ENCODE peak calls at places on chromosomes 2 and 18, in six cellular contexts. V is endothelial cell of umbilical vein, C is colonic mucosa, J is gastrocnemius medialis, Q is tibial artery, E is psoas muscle. R is an unnamed sample.

GRCh38 chr2:32680937-32681336 is 53.1 kb downstream of the TTC27 start:
- DNase-seq in C (no peak), Q (no peak), J (no peak), E (no peak), V (peak; percentile 14), R (no peak)

GRCh38 chr18:9771261-9771976 is 63.3 kb downstream of the RAB31 start:
- DNase-seq in Q (peak; percentile 90), E (peak; percentile 92), V (peak; percentile 81), C (peak; percentile 87), J (peak; percentile 73), R (peak; percentile 68)

GRCh38 chr2:58130238-58130637 is 83.6 kb downstream of the VRK2 start:
- DNase-seq in V (no peak), C (no peak), J (no peak), Q (no peak), E (no peak), R (no peak)

GRCh38 chr2:44335806-44336538 is 25.3 kb downstream of the PREPL start:
- DNase-seq in C (no peak), E (no peak), J (no peak), Q (no peak), V (no peak), R (no peak)

GRCh38 chr18:75211721-75212625 is 1.4 kb downstream of the TSHZ1 start:
- DNase-seq in V (peak; percentile 56), Q (no peak), C (peak; percentile 64), E (peak; percentile 73), J (peak; percentile 29), R (peak; percentile 60)

GRCh38 chr2:172100080-172101007 is 2.4 kb downstream of the DLX2 start:
- DNase-seq in E (no peak), Q (no peak), V (no peak), C (no peak), J (no peak), R (no peak)

GRCh38 chr2:62814132-62814531 is 108.6 kb downstream of the EHBP1 start:
- DNase-seq in E (no peak), Q (no peak), C (no peak), J (no peak), V (no peak), R (no peak)

GRCh38 chr2:37326866-37327634 is 2.4 kb upstream of the PRKD3 start:
- DNase-seq in E (no peak), C (no peak), J (no peak), V (no peak), Q (no peak), R (no peak)

GRCh38 chr2:54724560-54725342 is 1.3 kb downstream of the EML6 start:
- DNase-seq in E (peak; percentile 51), V (no peak), J (no peak), Q (peak; percentile 68), C (peak; percentile 40), R (peak; percentile 13)

DNA sequence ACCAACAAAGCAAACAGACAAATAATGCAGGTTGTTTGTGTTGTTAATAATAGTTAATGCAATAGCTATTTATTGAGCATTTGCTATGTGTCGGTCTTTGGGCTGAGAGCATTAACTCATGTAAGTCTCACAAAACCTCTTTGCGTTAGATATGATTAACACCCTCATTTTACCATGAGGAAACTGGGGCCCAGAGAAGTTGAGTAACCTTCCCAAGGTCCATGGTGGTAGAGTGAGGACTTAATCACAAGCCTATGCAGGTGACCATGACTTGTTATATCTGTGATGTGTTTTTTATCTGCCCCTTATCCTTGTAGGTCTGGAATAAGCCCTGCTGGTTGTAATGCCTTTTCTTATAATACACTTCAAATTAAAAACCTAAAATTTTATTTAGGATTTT is 124.5 kb upstream of the FAM136A start:
- DNase-seq in E (no peak), Q (no peak), V (no peak), C (no peak), J (no peak), R (no peak)
- H3K36me3 ChIP-seq in E (no peaks in the 10 kb centered on the region), Q (no peaks in the 10 kb centered on the region), V (no peaks in the 10 kb centered on the region), C (no peaks in the 10 kb centered on the region), J (no peaks in the 10 kb centered on the region), R (no peaks in the 10 kb centered on the region)

DNA sequence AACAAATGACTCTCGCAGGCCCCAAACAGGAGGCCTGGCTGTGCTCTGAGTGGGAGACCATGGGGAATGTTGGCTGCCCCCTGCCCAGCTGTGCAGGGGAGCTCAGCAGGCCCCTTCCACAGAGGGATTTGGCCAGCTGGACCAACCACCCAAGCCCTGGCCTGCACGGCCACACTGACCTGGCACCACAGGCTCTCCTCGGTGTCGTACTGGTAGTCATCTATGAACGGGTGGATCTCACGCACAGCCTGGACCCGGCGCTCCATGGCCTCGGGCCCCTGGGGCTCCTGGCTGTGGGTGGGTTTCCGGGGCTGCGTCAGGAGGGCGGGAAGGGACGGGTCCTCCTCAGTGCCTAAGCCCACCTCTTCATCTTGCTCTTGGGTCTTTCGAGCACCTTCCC is 74.5 kb downstream of the POLR1A start:
- DNase-seq in E (peak; percentile 14), V (no peak), C (no peak), Q (peak; percentile 55), J (peak; percentile 10), R (no peak)
- H3K36me3 ChIP-seq in E (peaks cover 8% of the 10 kb centered on the region), V (peaks cover 6% of the 10 kb centered on the region), C (peaks cover 7% of the 10 kb centered on the region), Q (peaks cover 98% of the 10 kb centered on the region), J (no peaks in the 10 kb centered on the region), R (peaks cover 16% of the 10 kb centered on the region)

GRCh38 chr2:46557788-46558187 is 78.4 kb downstream of the TMEM247 start:
- DNase-seq in C (no peak), V (no peak), J (no peak), E (no peak), Q (no peak), R (no peak)

GRCh38 chr2:46554381-46554780 is 75.0 kb downstream of the TMEM247 start:
- DNase-seq in Q (peak; percentile 84), J (peak; percentile 84), C (no peak), E (peak; percentile 75), V (no peak), R (no peak)

GRCh38 chr2:46555011-46555410 is 75.6 kb downstream of the TMEM247 start:
- DNase-seq in Q (no peak), V (no peak), C (no peak), J (no peak), E (no peak), R (no peak)

GRCh38 chr2:46552528-46552927 is 73.2 kb downstream of the TMEM247 start:
- DNase-seq in E (no peak), V (no peak), C (no peak), J (no peak), Q (no peak), R (no peak)

DNA sequence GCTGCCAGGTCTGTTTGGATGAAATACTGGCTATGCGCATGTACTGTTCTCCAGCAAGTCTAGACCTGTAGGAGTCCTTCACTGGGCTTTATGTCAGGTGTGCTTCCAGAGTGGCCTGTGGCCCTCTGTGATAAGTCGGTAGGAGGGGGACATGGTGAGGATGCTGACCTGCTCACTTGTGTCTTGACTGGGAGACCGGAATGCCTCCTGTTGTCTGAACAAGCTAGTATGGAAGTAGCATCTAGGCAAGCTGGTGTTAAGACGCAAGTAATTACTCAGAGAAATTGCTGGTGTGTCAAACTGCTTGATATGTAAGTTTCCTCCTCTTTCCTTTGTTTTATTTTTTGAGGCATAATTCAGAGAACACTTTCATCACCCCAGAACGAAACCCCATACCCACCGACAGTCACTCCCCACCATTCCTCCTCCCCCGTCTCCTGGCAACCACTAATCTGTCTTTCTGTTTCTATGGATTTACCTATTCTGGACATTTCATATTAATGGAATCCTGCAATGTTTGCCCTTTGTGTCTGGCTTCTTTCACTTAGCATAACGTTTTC is 76.4 kb downstream of the TMEM247 start:
- DNase-seq in V (no peak), J (no peak), E (no peak), C (no peak), Q (no peak), R (no peak)
- H3K36me3 ChIP-seq in V (no peaks in the 10 kb centered on the region), J (no peaks in the 10 kb centered on the region), E (no peaks in the 10 kb centered on the region), C (no peaks in the 10 kb centered on the region), Q (peaks cover 26% of the 10 kb centered on the region), R (no peaks in the 10 kb centered on the region)

DNA sequence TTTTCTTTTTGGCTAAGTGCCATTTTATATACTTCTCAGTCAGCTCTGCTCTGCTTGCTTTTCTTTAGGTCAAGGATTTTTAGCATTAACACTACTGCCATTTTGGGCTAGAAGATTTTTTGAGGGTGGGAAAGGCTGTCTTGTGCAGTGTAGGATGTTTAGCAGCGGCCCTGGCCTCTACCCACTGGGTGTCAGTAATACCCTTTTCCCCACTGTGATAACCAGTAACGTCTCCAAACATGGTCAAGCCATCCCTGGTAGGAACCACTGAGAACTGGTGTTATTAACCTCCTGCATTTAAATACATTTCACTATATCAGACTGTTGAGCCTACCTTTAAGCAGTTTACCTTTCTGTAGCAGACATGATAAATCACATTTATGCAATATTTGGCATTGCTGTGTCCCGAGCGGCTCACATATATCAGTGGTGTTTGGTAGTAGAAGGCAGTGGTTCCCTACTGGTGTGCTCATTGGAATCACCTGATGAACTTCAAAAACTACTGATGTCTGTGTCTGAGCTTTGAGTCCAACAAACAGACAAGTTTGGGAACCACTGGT is 70.5 kb downstream of the CEP192 start:
- DNase-seq in J (no peak), Q (no peak), C (no peak), V (no peak), E (no peak), R (no peak)
- H3K36me3 ChIP-seq in J (no peaks in the 10 kb centered on the region), Q (peaks cover 46% of the 10 kb centered on the region), C (peaks cover under 1% of the 10 kb centered on the region), V (no peaks in the 10 kb centered on the region), E (peaks cover 7% of the 10 kb centered on the region), R (peaks cover 12% of the 10 kb centered on the region)

DNA sequence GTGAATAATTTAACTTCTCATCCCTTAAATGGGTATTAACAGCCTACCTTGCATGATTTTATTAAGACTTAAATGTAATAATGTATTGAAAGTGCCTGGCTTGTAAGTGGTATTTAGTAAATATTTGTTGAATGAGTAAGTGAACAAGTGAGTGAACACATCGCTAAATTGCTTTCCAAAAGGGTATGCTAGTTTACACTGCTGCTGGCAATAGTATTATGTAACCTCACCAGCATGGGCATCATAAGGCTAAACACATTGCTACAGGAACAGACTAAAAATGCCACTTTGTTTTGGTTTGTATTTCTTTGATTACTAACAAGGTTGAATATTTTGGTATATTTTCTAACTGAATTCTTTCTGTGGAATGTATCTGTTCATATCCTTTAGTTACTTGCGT is 9.8 kb downstream of the WDR43 start:
- DNase-seq in J (no peak), Q (no peak), C (no peak), V (no peak), E (no peak), R (no peak)
- H3K36me3 ChIP-seq in J (no peaks in the 10 kb centered on the region), Q (peaks cover 55% of the 10 kb centered on the region), C (no peaks in the 10 kb centered on the region), V (peaks cover 33% of the 10 kb centered on the region), E (peaks cover 17% of the 10 kb centered on the region), R (peaks cover 12% of the 10 kb centered on the region)

GRCh38 chr2:217822296-217823252 is 180.2 kb downstream of the TNS1 start:
- DNase-seq in C (no peak), J (no peak), E (peak; percentile 53), Q (no peak), V (no peak), R (no peak)
- H3K36me3 ChIP-seq in C (no peaks in the 10 kb centered on the region), J (no peaks in the 10 kb centered on the region), E (peaks cover 3% of the 10 kb centered on the region), Q (peaks cover 92% of the 10 kb centered on the region), V (no peaks in the 10 kb centered on the region), R (no peaks in the 10 kb centered on the region)

DNA sequence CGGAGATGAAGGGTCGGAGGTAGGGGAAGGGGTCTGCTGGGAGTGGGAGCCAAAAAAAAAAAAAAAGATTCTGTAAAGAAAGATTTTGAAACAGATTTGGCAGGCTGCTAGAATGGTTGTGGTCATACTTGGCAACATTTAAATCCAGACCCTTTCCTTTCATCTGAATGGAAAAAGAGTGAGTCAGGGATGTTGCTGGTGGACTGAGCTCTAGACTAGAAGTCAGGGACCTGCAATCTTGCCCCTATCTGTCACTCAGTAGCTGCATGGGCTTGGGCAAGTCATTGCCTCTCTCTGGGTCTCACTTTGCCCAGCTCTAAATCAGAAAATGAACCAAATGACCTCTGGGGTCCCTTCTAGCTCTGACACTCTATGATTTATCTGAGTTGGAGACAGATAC is 58.7 kb downstream of the ADD2 start:
- DNase-seq in V (no peak), C (no peak), E (no peak), Q (no peak), J (no peak), R (no peak)
- H3K36me3 ChIP-seq in V (no peaks in the 10 kb centered on the region), C (no peaks in the 10 kb centered on the region), E (no peaks in the 10 kb centered on the region), Q (no peaks in the 10 kb centered on the region), J (no peaks in the 10 kb centered on the region), R (no peaks in the 10 kb centered on the region)

GRCh38 chr2:241270531-241270930 is 44.9 kb downstream of the HDLBP start:
- DNase-seq in E (no peak), Q (no peak), V (no peak), C (no peak), J (no peak), R (no peak)
- H3K36me3 ChIP-seq in E (no peaks in the 10 kb centered on the region), Q (peaks cover 33% of the 10 kb centered on the region), V (peaks cover 10% of the 10 kb centered on the region), C (peaks cover 9% of the 10 kb centered on the region), J (no peaks in the 10 kb centered on the region), R (peaks cover 11% of the 10 kb centered on the region)

R was measured in small intestine.